ENCODE peak calls at places on chromosome 7, in four cellular contexts. N, V, L and O are unnamed samples.

GRCh38 chr7:53070883-53071282 is 35.5 kb downstream of the POM121L12 start:
- DNase-seq in V (no peak), L (no peak), N (no peak), O (no peak)

GRCh38 chr7:75854233-75854632 is 24.6 kb upstream of the RHBDD2 start:
- DNase-seq in L (no peak), N (no peak), V (no peak), O (no peak)

GRCh38 chr7:149626972-149627371 is 129.4 kb upstream of the ZNF746 start:
- DNase-seq in L (no peak), V (no peak), N (no peak), O (no peak)

GRCh38 chr7:12030116-12030515 is 181.0 kb upstream of the TMEM106B start:
- DNase-seq in N (no peak), V (no peak), L (no peak), O (no peak)

GRCh38 chr7:157789094-157789493 is 452.3 kb downstream of the DNAJB6 start:
- DNase-seq in V (no peak), L (no peak), N (no peak), O (no peak)

GRCh38 chr7:31100445-31100844 is 48.3 kb downstream of the ADCYAP1R1 start:
- DNase-seq in L (no peak), V (no peak), N (no peak), O (no peak)

GRCh38 chr7:135194494-135195095 is 16.7 kb downstream of the WDR91 start:
- DNase-seq in N (no peak), V (no peak), L (no peak), O (no peak)

GRCh38 chr7:45573636-45574470 is at the start of gene ADCY1:
- DNase-seq in N (no peak), L (peak; percentile 38), V (no peak), O (no peak)

GRCh38 chr7:118305686-118306085 is 81.2 kb downstream of the ANKRD7 start:
- DNase-seq in L (no peak), V (no peak), N (no peak), O (no peak)

GRCh38 chr7:151631968-151632749 is 112.5 kb upstream of the RHEB start:
- DNase-seq in L (peak; percentile 84), N (peak; percentile 83), V (peak; percentile 83), O (peak; percentile 93)

GRCh38 chr7:139570626-139571025 is 47.1 kb downstream of the CLEC2L start:
- DNase-seq in L (no peak), V (no peak), N (no peak), O (no peak)

GRCh38 chr7:171364-171904 is 20.9 kb upstream of the FAM20C start:
- DNase-seq in N (peak; percentile 10), L (peak; percentile 9), V (no peak), O (no peak)

GRCh38 chr7:142030846-142031245 is 35.2 kb downstream of the MGAM start:
- DNase-seq in N (no peak), V (no peak), L (no peak), O (no peak)

GRCh38 chr7:27210441-27211083 is 10.7 kb upstream of the HOXA13 start:
- DNase-seq in L (no peak), N (no peak), V (peak; percentile 29), O (no peak)

GRCh38 chr7:71750290-71750689 is 618.3 kb downstream of the GALNT17 start:
- DNase-seq in L (no peak), N (no peak), V (no peak), O (no peak)

GRCh38 chr7:71753236-71753635 is 621.3 kb downstream of the GALNT17 start:
- DNase-seq in L (no peak), N (no peak), V (no peak), O (no peak)

GRCh38 chr7:71753959-71754652 is 622.2 kb downstream of the GALNT17 start:
- DNase-seq in V (no peak), N (no peak), L (no peak), O (no peak)

GRCh38 chr7:71754828-71755227 is 622.9 kb downstream of the GALNT17 start:
- DNase-seq in N (no peak), V (no peak), L (no peak), O (no peak)

DNA sequence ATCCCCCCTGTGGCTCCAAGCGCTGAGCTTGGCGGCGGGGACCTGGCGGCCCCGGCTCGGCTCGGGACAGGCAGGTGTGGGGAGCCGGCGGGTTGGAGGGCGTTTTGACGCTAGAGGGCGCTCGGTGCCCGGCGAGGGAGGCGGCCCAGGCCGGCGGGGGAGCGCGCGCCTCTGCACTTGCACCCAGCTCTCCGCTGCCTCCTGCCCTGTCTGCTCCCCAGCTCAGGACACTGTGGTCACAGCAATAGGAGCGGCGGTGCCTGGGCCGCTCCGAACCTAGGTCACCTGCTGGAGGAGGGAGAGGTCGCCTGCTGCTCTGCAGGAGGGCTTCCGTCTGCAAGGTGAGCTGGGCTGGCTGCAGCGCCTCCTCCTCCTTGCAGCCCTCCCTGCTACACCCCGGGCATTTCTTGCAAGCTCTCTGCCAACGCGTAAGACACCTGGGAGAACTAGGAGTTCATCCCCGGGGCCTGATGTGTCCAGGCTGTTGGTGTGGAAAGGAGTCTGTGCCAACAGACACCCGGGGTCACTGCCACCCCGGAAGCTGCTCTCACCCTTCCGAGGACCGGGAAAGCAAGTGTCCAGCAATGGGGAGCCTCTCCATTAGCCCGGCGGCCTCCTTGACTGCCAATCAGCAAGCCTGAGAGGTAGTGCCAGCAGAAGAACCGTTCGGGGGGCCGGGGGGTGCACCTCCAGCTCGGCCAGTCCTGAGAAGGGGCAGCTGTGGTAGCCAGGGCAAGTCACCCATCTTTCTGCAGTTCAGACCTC is 620.4 kb downstream of the GALNT17 start:
- DNase-seq in L (peak; percentile 40), N (peak; percentile 30), V (no peak), O (no peak)
- TF ChIP-seq CTCF in L (peak; percentile 76), N (peak; percentile 57), V (peak; percentile 18), O (no peak)

DNA sequence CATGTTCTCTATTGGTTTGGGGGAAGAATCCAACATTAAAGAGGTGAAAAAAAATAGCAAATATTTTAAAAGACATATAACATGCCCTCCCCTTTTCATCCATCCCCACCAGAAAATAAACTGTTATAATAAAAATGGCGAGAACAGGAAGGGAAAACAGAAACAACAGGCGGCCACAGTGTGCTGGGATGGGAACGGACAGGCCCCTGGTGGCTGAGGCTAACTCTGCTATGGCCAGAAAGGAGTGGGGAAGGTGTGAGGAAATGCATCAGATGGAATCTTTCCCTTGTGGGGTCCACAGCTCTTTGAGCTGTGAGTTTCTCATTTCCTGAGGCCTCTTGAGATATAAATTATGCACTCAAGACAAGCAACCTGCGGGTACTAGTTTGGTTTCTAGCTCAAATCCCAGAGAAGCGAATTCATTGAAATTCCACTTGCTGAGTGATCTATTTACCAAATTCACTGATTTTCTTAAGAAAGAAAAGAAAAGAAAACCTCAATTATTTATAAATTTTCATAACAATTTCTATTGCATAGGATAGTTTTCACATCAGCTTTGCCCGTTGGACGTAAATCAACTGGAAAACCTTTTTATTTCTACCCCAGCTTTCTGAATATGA is 139.5 kb downstream of the BMPER start:
- DNase-seq in N (no peak), L (no peak), V (no peak), O (no peak)
- TF ChIP-seq CTCF in N (no peak), L (no peak), V (no peak), O (no peak)

GRCh38 chr7:65219623-65220022 is 154.0 kb upstream of the ZNF92 start:
- DNase-seq in N (no peak), V (no peak), L (no peak), O (no peak)
- TF ChIP-seq CTCF in N (no peak), V (no peak), L (no peak), O (no peak)

GRCh38 chr7:92763636-92764423 is 72.5 kb downstream of the CDK6 start:
- DNase-seq in V (no peak), N (no peak), L (no peak), O (no peak)
- TF ChIP-seq CTCF in V (no peak), N (no peak), L (no peak), O (no peak)